ENCODE peak calls at places on chromosomes 1 and 21, in eight cellular contexts. B is PC-3, O is GM13977, A is GM12865, X is endothelial cell, K is IMR-90, D is esophagus squamous epithelium, I is breast epithelium. N is an unnamed sample.

GRCh38 chr1:203335503-203335902 is 15.4 kb downstream of the FMOD start:
- DNase-seq in B (no peak), O (no peak), A (no peak), X (no peak), K (no peak), D (no peak), I (no peak), N (no peak)

GRCh38 chr1:174800221-174800791 is 199.4 kb upstream of the CACYBP start:
- DNase-seq in B (no peak), O (no peak), A (no peak), X (no peak), K (peak), D (no peak), I (no peak), N (peak)

GRCh38 chr21:16587671-16588379 is 858.0 kb downstream of the USP25 start:
- DNase-seq in B (peak), O (no peak), A (no peak), X (no peak), K (peak), D (no peak), I (no peak), N (no peak)

GRCh38 chr1:91555074-91555730 is 54.6 kb downstream of the CDC7 start:
- DNase-seq in B (peak), O (no peak), A (no peak), X (no peak), K (peak), D (no peak), I (no peak), N (no peak)

GRCh38 chr1:149846042-149846441 is 53.3 kb upstream of the BOLA1 start:
- DNase-seq in B (peak), O (no peak), A (peak), X (no peak), K (no peak), D (no peak), I (no peak), N (peak)

GRCh38 chr1:62904537-62904936 is 120.6 kb downstream of the ATG4C start:
- DNase-seq in B (no peak), O (no peak), A (no peak), X (no peak), K (no peak), D (no peak), I (no peak), N (no peak)

GRCh38 chr1:7373936-7374760 is 396.9 kb upstream of the VAMP3 start:
- DNase-seq in B (no peak), O (no peak), A (no peak), X (no peak), K (peak), D (no peak), I (no peak), N (no peak)

GRCh38 chr1:160403244-160403643 is 2.9 kb downstream of the VANGL2 start:
- DNase-seq in B (no peak), O (no peak), A (no peak), X (peak), K (no peak), D (no peak), I (no peak), N (no peak)

GRCh38 chr1:161843156-161843555 is 77.0 kb downstream of the ATF6 start:
- DNase-seq in B (no peak), O (no peak), A (no peak), X (no peak), K (no peak), D (no peak), I (no peak), N (no peak)

GRCh38 chr1:163650624-163651023 is 328.9 kb downstream of the NUF2 start:
- DNase-seq in B (no peak), O (no peak), A (no peak), X (no peak), K (no peak), D (no peak), I (no peak), N (no peak)

GRCh38 chr1:203286161-203286984 is 18.9 kb upstream of the BTG2 start:
- DNase-seq in B (no peak), O (no peak), A (no peak), X (no peak), K (no peak), D (no peak), I (peak), N (peak)

GRCh38 chr1:7549693-7550161 is 221.4 kb upstream of the VAMP3 start:
- DNase-seq in B (no peak), O (no peak), A (peak), X (no peak), K (peak), D (no peak), I (no peak), N (peak)

GRCh38 chr1:6107409-6108356 is 62.0 kb downstream of the KCNAB2 start:
- DNase-seq in B (no peak), O (no peak), A (no peak), X (no peak), K (no peak), D (no peak), I (no peak), N (no peak)

GRCh38 chr1:52141513-52142219 is at the start of gene ZFYVE9:
- DNase-seq in B (peak), O (peak), A (peak), X (peak), K (peak), D (no peak), I (peak), N (peak)

GRCh38 chr1:168190284-168190884 is 11.6 kb downstream of the TIPRL start:
- DNase-seq in B (no peak), O (no peak), A (no peak), X (no peak), K (no peak), D (no peak), I (no peak), N (no peak)

GRCh38 chr1:31401241-31401640 is 11.8 kb upstream of the SERINC2 start:
- DNase-seq in B (no peak), O (no peak), A (no peak), X (no peak), K (peak), D (no peak), I (no peak), N (no peak)

GRCh38 chr1:3729594-3730555 is 22.4 kb upstream of the CCDC27 start:
- DNase-seq in B (no peak), O (no peak), A (no peak), X (no peak), K (no peak), D (no peak), I (no peak), N (no peak)

GRCh38 chr21:29300547-29301138 is 1.9 kb downstream of the BACH1 start:
- DNase-seq in B (peak), O (peak), A (peak), X (no peak), K (peak), D (no peak), I (no peak), N (peak)

GRCh38 chr1:107430540-107431228 is 289.8 kb downstream of the NTNG1 start:
- DNase-seq in B (peak), O (peak), A (peak), X (peak), K (peak), D (no peak), I (no peak), N (peak)

GRCh38 chr1:10631811-10632481 is 157.2 kb downstream of the PEX14 start:
- DNase-seq in B (no peak), O (no peak), A (no peak), X (no peak), K (no peak), D (no peak), I (no peak), N (no peak)

GRCh38 chr1:6554907-6555778 is at the start of gene TAS1R1:
- DNase-seq in B (no peak), O (no peak), A (no peak), X (no peak), K (no peak), D (no peak), I (no peak), N (no peak)

GRCh38 chr1:103129255-103129654 is 20.9 kb upstream of the COL11A1 start:
- DNase-seq in B (no peak), O (no peak), A (no peak), X (no peak), K (peak), D (no peak), I (no peak), N (no peak)

GRCh38 chr1:172006660-172007059 is 165.4 kb downstream of the DNM3 start:
- DNase-seq in B (no peak), O (no peak), A (no peak), X (no peak), K (no peak), D (no peak), I (no peak), N (no peak)

GRCh38 chr1:113422315-113423068 is 32.2 kb downstream of the MAGI3 start:
- DNase-seq in B (no peak), O (no peak), A (no peak), X (no peak), K (no peak), D (no peak), I (no peak), N (no peak)

GRCh38 chr21:21018841-21019240 is 20.6 kb downstream of the NCAM2 start:
- DNase-seq in B (no peak), O (no peak), A (no peak), X (no peak), K (no peak), D (no peak), I (no peak), N (no peak)

GRCh38 chr1:160361199-160361598 is 5.7 kb upstream of the NHLH1 start:
- DNase-seq in B (no peak), O (no peak), A (no peak), X (no peak), K (no peak), D (no peak), I (no peak), N (no peak)

GRCh38 chr1:207831517-207832327 is 79.2 kb downstream of the CD34 start:
- DNase-seq in B (no peak), O (peak), A (peak), X (no peak), K (peak), D (no peak), I (no peak), N (peak)

GRCh38 chr1:30693820-30694219 is 29.6 kb downstream of the MATN1 start:
- DNase-seq in B (no peak), O (no peak), A (no peak), X (no peak), K (no peak), D (no peak), I (no peak), N (no peak)

GRCh38 chr1:17819129-17819802 is 64.1 kb downstream of the ACTL8 start:
- DNase-seq in B (no peak), O (no peak), A (no peak), X (no peak), K (no peak), D (no peak), I (no peak), N (no peak)

DNA sequence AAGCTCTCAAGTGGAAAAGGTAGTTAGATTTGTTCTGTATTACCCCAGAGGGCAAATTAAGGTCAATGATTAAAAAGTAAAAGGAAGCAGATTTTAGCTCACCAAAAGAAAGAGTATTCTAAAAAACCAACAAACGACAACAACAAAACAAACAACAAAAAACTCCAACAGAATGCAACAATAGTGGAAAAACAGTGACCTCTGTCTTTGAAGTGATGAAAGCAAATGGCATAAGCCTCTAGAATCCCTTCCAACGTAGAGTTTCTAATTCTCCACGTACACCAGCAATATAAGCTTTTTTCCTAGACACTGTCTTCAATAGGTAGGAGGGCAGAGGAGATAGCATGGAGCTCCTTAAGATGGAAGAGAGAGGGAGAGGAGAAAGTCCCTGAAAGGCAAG is 359.1 kb downstream of the TTLL7 start:
- DNase-seq in B (no peak), O (no peak), A (no peak), X (no peak), K (no peak), D (no peak), I (no peak), N (no peak)
- TF ChIP-seq CTCF in B (no peak), O (no peak), A (no peak), X (no peak), K (no peak), D (no peak), I (no peak), N (no peak)

GRCh38 chr1:200366577-200367253 is 43.1 kb downstream of the ZNF281 start:
- DNase-seq in B (no peak), O (no peak), A (no peak), X (no peak), K (no peak), D (no peak), I (no peak), N (no peak)

GRCh38 chr1:200367841-200368534 is 41.8 kb downstream of the ZNF281 start:
- DNase-seq in B (no peak), O (no peak), A (no peak), X (no peak), K (peak), D (no peak), I (no peak), N (no peak)

GRCh38 chr1:200364121-200364759 is 45.6 kb downstream of the ZNF281 start:
- DNase-seq in B (peak), O (no peak), A (no peak), X (no peak), K (peak), D (no peak), I (no peak), N (no peak)

GRCh38 chr1:200364831-200365230 is 45.0 kb downstream of the ZNF281 start:
- DNase-seq in B (peak), O (no peak), A (no peak), X (no peak), K (peak), D (no peak), I (no peak), N (no peak)

GRCh38 chr1:200365897-200366426 is 43.9 kb downstream of the ZNF281 start:
- DNase-seq in B (no peak), O (no peak), A (no peak), X (no peak), K (no peak), D (no peak), I (no peak), N (no peak)
- TF ChIP-seq CTCF in B (peak), O (peak), A (peak), X (no peak), K (no peak), D (no peak), I (no peak), N (no peak)

GRCh38 chr1:233750139-233750538 is 136.2 kb downstream of the KCNK1 start:
- DNase-seq in B (no peak), O (no peak), A (no peak), X (no peak), K (no peak), D (no peak), I (no peak), N (no peak)
- TF ChIP-seq CTCF in B (no peak), O (no peak), A (no peak), X (no peak), K (no peak), D (no peak), I (no peak), N (no peak)

DNA sequence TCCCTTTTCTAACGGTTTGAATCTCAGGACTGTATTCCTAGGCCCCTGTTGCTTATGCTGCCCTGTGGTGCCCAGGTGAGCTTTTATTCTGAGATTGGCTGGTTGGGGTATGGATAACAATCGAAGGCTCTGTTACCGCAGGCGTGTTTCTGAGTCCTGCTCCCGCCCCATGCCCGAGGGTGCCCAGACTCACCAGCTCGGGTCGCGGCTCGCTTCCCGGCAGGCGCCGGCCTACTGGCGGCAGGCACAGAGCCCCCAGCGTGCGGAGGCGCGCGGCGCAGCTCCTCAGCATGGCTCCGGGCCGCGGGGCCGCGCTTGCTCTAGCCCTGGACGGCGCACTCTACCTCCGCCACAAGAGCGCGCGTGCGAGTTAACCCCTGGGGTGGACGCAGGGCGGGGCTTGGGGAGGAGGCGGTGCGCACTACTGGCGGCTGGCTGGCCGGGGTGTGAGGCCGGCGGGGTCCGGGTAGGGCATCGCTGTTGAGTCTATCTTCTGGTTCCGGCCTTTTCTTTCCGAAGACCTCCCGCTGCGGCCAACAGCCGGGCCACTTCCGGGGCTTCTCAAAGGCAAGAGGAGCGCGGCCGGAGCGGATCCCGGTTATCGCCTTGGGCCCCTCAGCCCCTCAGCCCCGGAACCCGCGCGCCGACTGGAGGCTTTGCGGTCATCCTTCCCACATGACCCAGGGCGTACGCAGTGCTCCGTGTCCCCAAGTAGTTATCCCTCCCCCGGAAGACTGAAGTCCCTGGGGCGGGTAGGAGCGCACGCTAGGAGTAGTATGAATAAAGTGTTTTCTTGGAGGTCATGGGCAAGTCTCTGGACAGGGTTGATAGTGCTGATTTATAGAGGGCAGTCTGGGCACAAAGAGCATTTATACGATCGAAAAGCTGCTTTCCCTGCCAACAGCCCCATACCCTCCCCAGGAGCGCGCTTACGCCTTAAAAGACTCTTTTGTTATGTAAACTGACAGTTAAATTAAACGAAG is at the start of gene THEM4:
- DNase-seq in B (peak), O (peak), A (peak), X (peak), K (peak), D (peak), I (peak), N (peak)
- TF ChIP-seq CTCF in B (peak), O (peak), A (peak), X (peak), K (peak), D (peak), I (peak), N (no peak)

DNA sequence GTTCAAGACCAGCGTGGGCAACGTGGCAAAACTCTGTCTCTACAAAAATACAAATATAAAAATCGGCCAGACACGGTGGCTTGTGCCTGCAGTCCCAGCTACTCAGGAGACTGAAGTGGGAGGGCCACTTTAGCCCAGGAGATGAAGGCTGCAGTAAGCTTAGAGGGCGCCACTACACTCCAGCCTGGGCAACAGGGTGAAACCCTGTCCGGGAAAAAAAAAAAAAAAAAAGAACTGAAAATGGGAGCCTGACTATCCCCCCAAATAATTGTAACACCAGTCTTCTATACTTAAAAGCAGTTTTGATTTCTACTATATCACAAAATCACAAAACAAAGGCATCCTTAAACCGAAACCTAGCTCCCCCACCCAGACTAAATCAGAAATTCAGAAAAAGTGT is 60.3 kb downstream of the CDC42BPA start:
- DNase-seq in B (peak), O (no peak), A (no peak), X (no peak), K (no peak), D (no peak), I (no peak), N (no peak)
- TF ChIP-seq CTCF in B (peak), O (no peak), A (no peak), X (no peak), K (no peak), D (no peak), I (no peak), N (no peak)

GRCh38 chr1:25810341-25811299 is 9.1 kb upstream of the MTFR1L start:
- DNase-seq in B (peak), O (peak), A (peak), X (peak), K (peak), D (no peak), I (peak), N (peak)

GRCh38 chr1:25809283-25809926 is 9.4 kb downstream of the SELENON start:
- DNase-seq in B (no peak), O (no peak), A (peak), X (no peak), K (no peak), D (no peak), I (no peak), N (no peak)

GRCh38 chr1:25808481-25809244 is 8.7 kb downstream of the SELENON start:
- DNase-seq in B (no peak), O (no peak), A (no peak), X (no peak), K (no peak), D (no peak), I (no peak), N (no peak)

GRCh38 chr1:25811384-25812082 is 8.2 kb upstream of the MTFR1L start:
- DNase-seq in B (no peak), O (no peak), A (no peak), X (no peak), K (no peak), D (no peak), I (no peak), N (no peak)

GRCh38 chr1:25809929-25810328 is 9.8 kb upstream of the MTFR1L start:
- DNase-seq in B (no peak), O (no peak), A (no peak), X (no peak), K (no peak), D (no peak), I (no peak), N (no peak)
- TF ChIP-seq CTCF in B (no peak), O (peak), A (no peak), X (no peak), K (no peak), D (no peak), I (no peak), N (no peak)

DNA sequence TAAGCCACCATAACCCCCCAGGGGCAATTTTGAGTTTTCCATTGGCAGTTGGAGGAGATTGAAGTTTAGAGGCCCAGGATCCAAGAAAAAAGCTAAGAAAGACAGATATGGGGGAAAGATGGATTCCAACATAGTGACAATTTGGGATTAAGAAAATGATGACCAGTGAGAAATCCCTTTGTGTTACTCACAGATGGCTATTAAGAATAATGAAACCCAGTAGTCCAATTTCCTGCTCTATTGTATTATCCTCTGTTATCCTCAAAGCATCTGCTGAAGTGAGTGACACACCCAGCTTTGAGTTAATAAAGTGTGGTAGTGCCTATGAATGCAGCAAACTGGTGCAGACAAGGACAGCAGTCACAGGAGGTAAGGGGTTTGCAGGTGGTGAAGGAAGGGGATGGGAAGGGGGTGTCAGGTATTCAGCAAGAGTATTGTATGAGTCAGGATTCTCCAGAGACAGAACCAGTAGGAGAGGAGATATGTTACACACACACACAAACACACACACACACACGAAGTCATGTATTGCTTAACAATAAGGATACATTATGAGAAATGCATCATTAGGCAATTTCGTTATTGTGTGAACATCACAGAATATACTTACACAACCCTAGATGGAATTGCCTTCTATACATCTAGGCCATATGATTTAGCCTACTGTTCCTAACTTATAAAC is 112.4 kb upstream of the VANGL1 start:
- DNase-seq in B (no peak), O (no peak), A (no peak), X (no peak), K (no peak), D (no peak), I (no peak), N (no peak)
- TF ChIP-seq CTCF in B (no peak), O (no peak), A (no peak), X (no peak), K (no peak), D (no peak), I (no peak), N (no peak)